ENCODE peak calls at places on chromosomes 16 and 17, in seven cellular contexts. One of them, this sample, is unnamed.

GRCh38 chr16:56780646-56781045 is 50.7 kb downstream of the NUP93 start:
- DNase-seq in GDM1: no peak
- DNase-seq in SK-N-DZ: no peak
- DNase-seq in stimulated activated naive CD8-positive, alpha-beta T cell treated with anti-CD3 and anti-CD28 coated beads, Interleukin-15, amount 100 ng/mL, for 72 hours: no peak
- DNase-seq in GM20000: no peak
- DNase-seq in T-helper 1 cell: no peak
- DNase-seq in NCI-H1436: no peak
- DNase-seq in this sample: no peak

GRCh38 chr17:27853121-27853520 is 40.0 kb downstream of the LYRM9 start:
- DNase-seq in GDM1: no peak
- DNase-seq in T-helper 1 cell: no peak
- DNase-seq in GM20000: no peak
- DNase-seq in stimulated activated naive CD8-positive, alpha-beta T cell treated with anti-CD3 and anti-CD28 coated beads, Interleukin-15, amount 100 ng/mL, for 72 hours: no peak
- DNase-seq in SK-N-DZ: no peak
- DNase-seq in NCI-H1436: no peak
- DNase-seq in this sample: no peak

GRCh38 chr16:11014159-11014558 is 69.8 kb downstream of the CLEC16A start:
- DNase-seq in GDM1: no peak
- DNase-seq in GM20000: no peak
- DNase-seq in stimulated activated naive CD8-positive, alpha-beta T cell treated with anti-CD3 and anti-CD28 coated beads, Interleukin-15, amount 100 ng/mL, for 72 hours: no peak
- DNase-seq in SK-N-DZ: no peak
- DNase-seq in T-helper 1 cell: no peak
- DNase-seq in NCI-H1436: no peak
- DNase-seq in this sample: no peak

GRCh38 chr17:42428141-42428944 is 5.3 kb upstream of the CAVIN1 start:
- DNase-seq in SK-N-DZ: peak; percentile 56
- DNase-seq in NCI-H1436: peak; percentile 55
- DNase-seq in T-helper 1 cell: no peak
- DNase-seq in GM20000: no peak
- DNase-seq in GDM1: peak; percentile 68
- DNase-seq in stimulated activated naive CD8-positive, alpha-beta T cell treated with anti-CD3 and anti-CD28 coated beads, Interleukin-15, amount 100 ng/mL, for 72 hours: no peak
- DNase-seq in this sample: peak; percentile 41

GRCh38 chr17:7748098-7748775 is 30.7 kb downstream of the DNAH2 start:
- DNase-seq in T-helper 1 cell: no peak
- DNase-seq in GM20000: no peak
- DNase-seq in GDM1: no peak
- DNase-seq in SK-N-DZ: no peak
- DNase-seq in NCI-H1436: no peak
- DNase-seq in stimulated activated naive CD8-positive, alpha-beta T cell treated with anti-CD3 and anti-CD28 coated beads, Interleukin-15, amount 100 ng/mL, for 72 hours: no peak
- DNase-seq in this sample: no peak

GRCh38 chr16:53744449-53744848 is 40.5 kb downstream of the FTO start:
- DNase-seq in SK-N-DZ: no peak
- DNase-seq in stimulated activated naive CD8-positive, alpha-beta T cell treated with anti-CD3 and anti-CD28 coated beads, Interleukin-15, amount 100 ng/mL, for 72 hours: peak; percentile 18
- DNase-seq in GDM1: no peak
- DNase-seq in NCI-H1436: peak; percentile 36
- DNase-seq in GM20000: peak; percentile 22
- DNase-seq in T-helper 1 cell: no peak
- DNase-seq in this sample: peak; percentile 16

GRCh38 chr16:2715519-2715918 is 4.5 kb downstream of the PRSS27 start:
- DNase-seq in NCI-H1436: no peak
- DNase-seq in GM20000: peak; percentile 86
- DNase-seq in stimulated activated naive CD8-positive, alpha-beta T cell treated with anti-CD3 and anti-CD28 coated beads, Interleukin-15, amount 100 ng/mL, for 72 hours: peak; percentile 78
- DNase-seq in SK-N-DZ: no peak
- DNase-seq in T-helper 1 cell: peak; percentile 81
- DNase-seq in GDM1: peak; percentile 70
- DNase-seq in this sample: peak; percentile 83

GRCh38 chr16:69083306-69083941 is 22.0 kb upstream of the HAS3 start:
- DNase-seq in GM20000: no peak
- DNase-seq in T-helper 1 cell: no peak
- DNase-seq in stimulated activated naive CD8-positive, alpha-beta T cell treated with anti-CD3 and anti-CD28 coated beads, Interleukin-15, amount 100 ng/mL, for 72 hours: no peak
- DNase-seq in NCI-H1436: no peak
- DNase-seq in GDM1: no peak
- DNase-seq in SK-N-DZ: no peak
- DNase-seq in this sample: no peak

GRCh38 chr17:8121531-8122390 is 2.1 kb downstream of the HES7 start:
- DNase-seq in NCI-H1436: peak; percentile 60
- DNase-seq in T-helper 1 cell: no peak
- DNase-seq in stimulated activated naive CD8-positive, alpha-beta T cell treated with anti-CD3 and anti-CD28 coated beads, Interleukin-15, amount 100 ng/mL, for 72 hours: peak; percentile 81
- DNase-seq in SK-N-DZ: peak; percentile 74
- DNase-seq in GM20000: peak; percentile 85
- DNase-seq in GDM1: peak; percentile 43
- DNase-seq in this sample: peak; percentile 71

GRCh38 chr16:84942786-84943185 is 68.5 kb downstream of the ZDHHC7 start:
- DNase-seq in stimulated activated naive CD8-positive, alpha-beta T cell treated with anti-CD3 and anti-CD28 coated beads, Interleukin-15, amount 100 ng/mL, for 72 hours: no peak
- DNase-seq in GDM1: no peak
- DNase-seq in SK-N-DZ: no peak
- DNase-seq in T-helper 1 cell: no peak
- DNase-seq in GM20000: no peak
- DNase-seq in NCI-H1436: no peak
- DNase-seq in this sample: no peak

GRCh38 chr16:48014349-48015135 is 141.3 kb downstream of the ABCC12 start:
- DNase-seq in stimulated activated naive CD8-positive, alpha-beta T cell treated with anti-CD3 and anti-CD28 coated beads, Interleukin-15, amount 100 ng/mL, for 72 hours: no peak
- DNase-seq in GDM1: no peak
- DNase-seq in NCI-H1436: no peak
- DNase-seq in SK-N-DZ: no peak
- DNase-seq in GM20000: no peak
- DNase-seq in T-helper 1 cell: no peak
- DNase-seq in this sample: no peak

GRCh38 chr16:85891033-85891775 is 7.8 kb upstream of the IRF8 start:
- DNase-seq in SK-N-DZ: no peak
- DNase-seq in NCI-H1436: no peak
- DNase-seq in GM20000: no peak
- DNase-seq in GDM1: no peak
- DNase-seq in T-helper 1 cell: no peak
- DNase-seq in stimulated activated naive CD8-positive, alpha-beta T cell treated with anti-CD3 and anti-CD28 coated beads, Interleukin-15, amount 100 ng/mL, for 72 hours: no peak
- DNase-seq in this sample: no peak

GRCh38 chr17:17824780-17825614 is 11.8 kb downstream of the SREBF1 start:
- DNase-seq in SK-N-DZ: no peak
- DNase-seq in GDM1: peak; percentile 62
- DNase-seq in T-helper 1 cell: no peak
- DNase-seq in stimulated activated naive CD8-positive, alpha-beta T cell treated with anti-CD3 and anti-CD28 coated beads, Interleukin-15, amount 100 ng/mL, for 72 hours: no peak
- DNase-seq in NCI-H1436: peak; percentile 25
- DNase-seq in GM20000: peak; percentile 12
- DNase-seq in this sample: no peak

GRCh38 chr17:59533694-59534093 is 31.7 kb upstream of the DHX40 start:
- DNase-seq in T-helper 1 cell: no peak
- DNase-seq in SK-N-DZ: no peak
- DNase-seq in GDM1: peak; percentile 12
- DNase-seq in GM20000: no peak
- DNase-seq in NCI-H1436: no peak
- DNase-seq in stimulated activated naive CD8-positive, alpha-beta T cell treated with anti-CD3 and anti-CD28 coated beads, Interleukin-15, amount 100 ng/mL, for 72 hours: no peak
- DNase-seq in this sample: no peak

GRCh38 chr17:56715613-56716357 is 117.9 kb downstream of the C17orf67 start:
- DNase-seq in SK-N-DZ: peak; percentile 73
- DNase-seq in stimulated activated naive CD8-positive, alpha-beta T cell treated with anti-CD3 and anti-CD28 coated beads, Interleukin-15, amount 100 ng/mL, for 72 hours: peak; percentile 68
- DNase-seq in GM20000: peak; percentile 79
- DNase-seq in NCI-H1436: peak; percentile 79
- DNase-seq in GDM1: peak; percentile 96
- DNase-seq in T-helper 1 cell: peak; percentile 46
- DNase-seq in this sample: peak; percentile 79

GRCh38 chr16:49485663-49486062 is 112.1 kb downstream of the C16orf78 start:
- DNase-seq in NCI-H1436: no peak
- DNase-seq in GDM1: no peak
- DNase-seq in stimulated activated naive CD8-positive, alpha-beta T cell treated with anti-CD3 and anti-CD28 coated beads, Interleukin-15, amount 100 ng/mL, for 72 hours: no peak
- DNase-seq in SK-N-DZ: no peak
- DNase-seq in GM20000: no peak
- DNase-seq in T-helper 1 cell: no peak
- DNase-seq in this sample: no peak

GRCh38 chr17:41863074-41863843 is 2.0 kb downstream of the KLHL11 start:
- DNase-seq in NCI-H1436: no peak
- DNase-seq in T-helper 1 cell: peak; percentile 10
- DNase-seq in GM20000: no peak
- DNase-seq in GDM1: no peak
- DNase-seq in SK-N-DZ: no peak
- DNase-seq in stimulated activated naive CD8-positive, alpha-beta T cell treated with anti-CD3 and anti-CD28 coated beads, Interleukin-15, amount 100 ng/mL, for 72 hours: peak; percentile 20
- DNase-seq in this sample: no peak

GRCh38 chr16:81478876-81479496 is 34.4 kb downstream of the CMIP start:
- DNase-seq in NCI-H1436: no peak
- DNase-seq in GDM1: peak; percentile 1
- DNase-seq in stimulated activated naive CD8-positive, alpha-beta T cell treated with anti-CD3 and anti-CD28 coated beads, Interleukin-15, amount 100 ng/mL, for 72 hours: no peak
- DNase-seq in GM20000: peak; percentile 83
- DNase-seq in SK-N-DZ: no peak
- DNase-seq in T-helper 1 cell: no peak
- DNase-seq in this sample: peak; percentile 85

GRCh38 chr16:87043273-87044030 is 273.7 kb downstream of the C16orf95 start:
- DNase-seq in T-helper 1 cell: no peak
- DNase-seq in SK-N-DZ: no peak
- DNase-seq in GM20000: no peak
- DNase-seq in NCI-H1436: no peak
- DNase-seq in GDM1: no peak
- DNase-seq in stimulated activated naive CD8-positive, alpha-beta T cell treated with anti-CD3 and anti-CD28 coated beads, Interleukin-15, amount 100 ng/mL, for 72 hours: no peak
- DNase-seq in this sample: no peak

GRCh38 chr17:30790279-30790678 is 34.2 kb downstream of the CRLF3 start:
- DNase-seq in stimulated activated naive CD8-positive, alpha-beta T cell treated with anti-CD3 and anti-CD28 coated beads, Interleukin-15, amount 100 ng/mL, for 72 hours: no peak
- DNase-seq in GM20000: peak; percentile 40
- DNase-seq in NCI-H1436: no peak
- DNase-seq in GDM1: no peak
- DNase-seq in SK-N-DZ: no peak
- DNase-seq in T-helper 1 cell: no peak
- DNase-seq in this sample: peak; percentile 52

GRCh38 chr16:83420206-83420760 is 387.5 kb upstream of the HSBP1 start:
- DNase-seq in stimulated activated naive CD8-positive, alpha-beta T cell treated with anti-CD3 and anti-CD28 coated beads, Interleukin-15, amount 100 ng/mL, for 72 hours: no peak
- DNase-seq in T-helper 1 cell: no peak
- DNase-seq in GM20000: no peak
- DNase-seq in GDM1: no peak
- DNase-seq in NCI-H1436: no peak
- DNase-seq in SK-N-DZ: no peak
- DNase-seq in this sample: no peak

GRCh38 chr17:1399366-1399678 is 700 bp downstream of the YWHAE start:
- DNase-seq in T-helper 1 cell: no peak
- DNase-seq in GM20000: no peak
- DNase-seq in GDM1: peak; percentile 52
- DNase-seq in NCI-H1436: no peak
- DNase-seq in stimulated activated naive CD8-positive, alpha-beta T cell treated with anti-CD3 and anti-CD28 coated beads, Interleukin-15, amount 100 ng/mL, for 72 hours: no peak
- DNase-seq in SK-N-DZ: no peak
- DNase-seq in this sample: no peak

GRCh38 chr17:81123052-81124048 is 42.0 kb upstream of the PVALEF start:
- DNase-seq in GDM1: no peak
- DNase-seq in SK-N-DZ: no peak
- DNase-seq in T-helper 1 cell: no peak
- DNase-seq in stimulated activated naive CD8-positive, alpha-beta T cell treated with anti-CD3 and anti-CD28 coated beads, Interleukin-15, amount 100 ng/mL, for 72 hours: no peak
- DNase-seq in GM20000: no peak
- DNase-seq in NCI-H1436: no peak
- DNase-seq in this sample: no peak

GRCh38 chr17:58541249-58541648 is 26.8 kb upstream of the MTMR4 start:
- DNase-seq in NCI-H1436: no peak
- DNase-seq in SK-N-DZ: peak; percentile 30
- DNase-seq in GM20000: peak; percentile 52
- DNase-seq in stimulated activated naive CD8-positive, alpha-beta T cell treated with anti-CD3 and anti-CD28 coated beads, Interleukin-15, amount 100 ng/mL, for 72 hours: no peak
- DNase-seq in T-helper 1 cell: no peak
- DNase-seq in GDM1: peak; percentile 17
- DNase-seq in this sample: peak; percentile 47

GRCh38 chr17:79797492-79798295 is 817 bp upstream of the CBX8 start:
- DNase-seq in GDM1: no peak
- DNase-seq in SK-N-DZ: peak; percentile 75
- DNase-seq in stimulated activated naive CD8-positive, alpha-beta T cell treated with anti-CD3 and anti-CD28 coated beads, Interleukin-15, amount 100 ng/mL, for 72 hours: peak; percentile 34
- DNase-seq in GM20000: no peak
- DNase-seq in NCI-H1436: peak; percentile 80
- DNase-seq in T-helper 1 cell: no peak
- DNase-seq in this sample: no peak

GRCh38 chr17:5226940-5227878 is 7.5 kb downstream of the SCIMP start:
- DNase-seq in SK-N-DZ: no peak
- DNase-seq in GDM1: no peak
- DNase-seq in T-helper 1 cell: no peak
- DNase-seq in GM20000: peak; percentile 42
- DNase-seq in stimulated activated naive CD8-positive, alpha-beta T cell treated with anti-CD3 and anti-CD28 coated beads, Interleukin-15, amount 100 ng/mL, for 72 hours: peak; percentile 26
- DNase-seq in NCI-H1436: no peak
- DNase-seq in this sample: peak; percentile 61

GRCh38 chr17:29566473-29567361 is at the start of gene ABHD15:
- DNase-seq in GM20000: peak; percentile 86
- DNase-seq in SK-N-DZ: peak; percentile 57
- DNase-seq in GDM1: peak; percentile 27
- DNase-seq in NCI-H1436: peak; percentile 47
- DNase-seq in stimulated activated naive CD8-positive, alpha-beta T cell treated with anti-CD3 and anti-CD28 coated beads, Interleukin-15, amount 100 ng/mL, for 72 hours: peak; percentile 85
- DNase-seq in T-helper 1 cell: peak; percentile 59
- DNase-seq in this sample: peak; percentile 67

This sample was measured in GM10248.